ENCODE peak calls at places on chromosome 1, in four cellular contexts. Z, K, X and C are unnamed samples.

GRCh38 chr1:29912413-29912812 is 676.1 kb downstream of the PTPRU start:
- DNase-seq in X (no peak), Z (no peak), K (no peak), C (no peak)

GRCh38 chr1:44296067-44296466 is 59.0 kb downstream of the ERI3 start:
- DNase-seq in Z (no peak), X (no peak), K (no peak), C (no peak)

GRCh38 chr1:191174298-191174697 is 696.6 kb upstream of the BRINP3 start:
- DNase-seq in Z (peak), K (no peak), X (peak), C (no peak)

GRCh38 chr1:198335663-198336062 is 178.9 kb downstream of the NEK7 start:
- DNase-seq in K (no peak), Z (no peak), X (no peak), C (no peak)

GRCh38 chr1:107781245-107781644 is 183.7 kb downstream of the VAV3 start:
- DNase-seq in Z (no peak), X (no peak), K (no peak), C (no peak)

GRCh38 chr1:64248065-64248464 is 44.6 kb downstream of the UBE2U start:
- DNase-seq in K (no peak), Z (peak), X (no peak), C (no peak)

GRCh38 chr1:212413902-212414327 is 771 bp downstream of the PACC1 start:
- DNase-seq in X (peak), Z (no peak), K (no peak), C (no peak)

GRCh38 chr1:11989669-11990068 is 9.4 kb downstream of the MFN2 start:
- DNase-seq in Z (no peak), X (no peak), K (no peak), C (no peak)

GRCh38 chr1:157288511-157288910 is 150.3 kb upstream of the ETV3 start:
- DNase-seq in Z (no peak), K (no peak), X (no peak), C (no peak)

GRCh38 chr1:46822248-46822826 is 23.5 kb downstream of the CYP4B1 start:
- DNase-seq in K (peak), Z (peak), X (peak), C (no peak)

GRCh38 chr1:163307479-163308171 is 14.1 kb upstream of the NUF2 start:
- DNase-seq in K (no peak), Z (no peak), X (no peak), C (no peak)

GRCh38 chr1:227908366-227908765 is 39.4 kb downstream of the WNT9A start:
- DNase-seq in X (no peak), K (no peak), Z (no peak), C (no peak)

GRCh38 chr1:192521734-192522133 is 53.8 kb upstream of the RGS1 start:
- DNase-seq in X (no peak), K (no peak), Z (no peak), C (no peak)

GRCh38 chr1:110746644-110747259 is 72.0 kb upstream of the KCNA3 start:
- DNase-seq in X (peak), K (no peak), Z (peak), C (peak)

GRCh38 chr1:113981962-113982931 is 3.0 kb downstream of the OLFML3 start:
- DNase-seq in X (no peak), Z (peak), K (no peak), C (peak)

GRCh38 chr1:14095001-14095400 is 395.0 kb downstream of the PRDM2 start:
- DNase-seq in K (peak), Z (no peak), X (peak), C (no peak)

GRCh38 chr1:206685749-206686485 is 1.2 kb downstream of the MAPKAPK2 start:
- DNase-seq in X (peak), K (peak), Z (peak), C (peak)

GRCh38 chr1:24969616-24970398 is 39.7 kb upstream of the RUNX3 start:
- DNase-seq in X (no peak), K (no peak), Z (no peak), C (peak)

GRCh38 chr1:210252621-210253041 is 20.0 kb downstream of the SERTAD4 start:
- DNase-seq in X (peak), K (peak), Z (no peak), C (peak)

GRCh38 chr1:226132731-226133503 is 53.6 kb downstream of the ACBD3 start:
- DNase-seq in K (no peak), Z (no peak), X (no peak), C (no peak)

GRCh38 chr1:246748006-246748405 is 23.8 kb downstream of the SCCPDH start:
- DNase-seq in K (no peak), X (no peak), Z (no peak), C (no peak)

GRCh38 chr1:156104065-156104810 is 10.3 kb upstream of the LMNA start:
- DNase-seq in Z (peak), X (no peak), K (no peak), C (no peak)

GRCh38 chr1:160192234-160192633 is 1.9 kb downstream of the CASQ1 start:
- DNase-seq in K (no peak), Z (no peak), X (no peak), C (no peak)

GRCh38 chr1:197140123-197140522 is 6.3 kb downstream of the ASPM start:
- DNase-seq in Z (no peak), K (no peak), X (no peak), C (no peak)

GRCh38 chr1:200346744-200347143 is 63.1 kb downstream of the ZNF281 start:
- DNase-seq in K (no peak), Z (peak), X (no peak), C (no peak)

GRCh38 chr1:203178083-203178482 is 2.5 kb upstream of the MYBPH start:
- DNase-seq in Z (no peak), K (no peak), X (peak), C (peak)